ENCODE peak calls at places on chromosomes 11 and 22, in eight cellular contexts. One of them, this sample, is unnamed.

GRCh38 chr22:50705851-50706351 is 32.1 kb upstream of the ACR start:
- DNase-seq in NCI-H345: no peak
- DNase-seq in neural crest cell: no peak
- DNase-seq in SK-MEL-5: no peak
- DNase-seq in stimulated activated CD4-positive, alpha-beta T cell treated with anti-CD3 and anti-CD28 coated beads, Interleukin-1b, Interleukin-23, amount 100 ng/mL, for 1 hour: no peak
- DNase-seq in mesenteric fat pad: no peak
- DNase-seq in MM.1S: no peak
- DNase-seq in hypothalamus: no peak
- DNase-seq in this sample: no peak

GRCh38 chr11:17724020-17724908 is 4.9 kb downstream of the MYOD1 start:
- DNase-seq in NCI-H345: no peak
- DNase-seq in neural crest cell: no peak
- DNase-seq in SK-MEL-5: no peak
- DNase-seq in stimulated activated CD4-positive, alpha-beta T cell treated with anti-CD3 and anti-CD28 coated beads, Interleukin-1b, Interleukin-23, amount 100 ng/mL, for 1 hour: no peak
- DNase-seq in mesenteric fat pad: no peak
- DNase-seq in MM.1S: no peak
- DNase-seq in hypothalamus: no peak
- DNase-seq in this sample: no peak

GRCh38 chr11:57874981-57875380 is 113.4 kb downstream of the CTNND1 start:
- DNase-seq in NCI-H345: no peak
- DNase-seq in neural crest cell: no peak
- DNase-seq in SK-MEL-5: peak; percentile 99
- DNase-seq in stimulated activated CD4-positive, alpha-beta T cell treated with anti-CD3 and anti-CD28 coated beads, Interleukin-1b, Interleukin-23, amount 100 ng/mL, for 1 hour: no peak
- DNase-seq in mesenteric fat pad: no peak
- DNase-seq in MM.1S: no peak
- DNase-seq in hypothalamus: no peak
- DNase-seq in this sample: no peak

GRCh38 chr11:69545976-69546617 is 64.6 kb downstream of the LINC01488 start:
- DNase-seq in NCI-H345: no peak
- DNase-seq in neural crest cell: no peak
- DNase-seq in SK-MEL-5: no peak
- DNase-seq in stimulated activated CD4-positive, alpha-beta T cell treated with anti-CD3 and anti-CD28 coated beads, Interleukin-1b, Interleukin-23, amount 100 ng/mL, for 1 hour: no peak
- DNase-seq in mesenteric fat pad: peak; percentile 65
- DNase-seq in MM.1S: no peak
- DNase-seq in hypothalamus: no peak
- DNase-seq in this sample: no peak

GRCh38 chr11:108825381-108825780 is 160.5 kb downstream of the DDX10 start:
- DNase-seq in NCI-H345: no peak
- DNase-seq in neural crest cell: no peak
- DNase-seq in SK-MEL-5: no peak
- DNase-seq in stimulated activated CD4-positive, alpha-beta T cell treated with anti-CD3 and anti-CD28 coated beads, Interleukin-1b, Interleukin-23, amount 100 ng/mL, for 1 hour: no peak
- DNase-seq in mesenteric fat pad: no peak
- DNase-seq in MM.1S: no peak
- DNase-seq in hypothalamus: no peak
- DNase-seq in this sample: no peak

GRCh38 chr11:8031248-8032115 is 44.3 kb downstream of the EIF3F start:
- DNase-seq in NCI-H345: no peak
- DNase-seq in neural crest cell: no peak
- DNase-seq in SK-MEL-5: no peak
- DNase-seq in stimulated activated CD4-positive, alpha-beta T cell treated with anti-CD3 and anti-CD28 coated beads, Interleukin-1b, Interleukin-23, amount 100 ng/mL, for 1 hour: no peak
- DNase-seq in mesenteric fat pad: peak; percentile 57
- DNase-seq in MM.1S: no peak
- DNase-seq in hypothalamus: no peak
- DNase-seq in this sample: no peak

GRCh38 chr11:16605440-16605970 is 132.9 kb upstream of the C11orf58 start:
- DNase-seq in NCI-H345: peak; percentile 60
- DNase-seq in neural crest cell: peak; percentile 40
- DNase-seq in SK-MEL-5: peak; percentile 55
- DNase-seq in stimulated activated CD4-positive, alpha-beta T cell treated with anti-CD3 and anti-CD28 coated beads, Interleukin-1b, Interleukin-23, amount 100 ng/mL, for 1 hour: no peak
- DNase-seq in mesenteric fat pad: no peak
- DNase-seq in MM.1S: peak; percentile 16
- DNase-seq in hypothalamus: no peak
- DNase-seq in this sample: no peak

GRCh38 chr11:131910491-131911387 is 540.3 kb downstream of the NTM start:
- DNase-seq in NCI-H345: peak; percentile 65
- DNase-seq in neural crest cell: peak; percentile 33
- DNase-seq in SK-MEL-5: no peak
- DNase-seq in stimulated activated CD4-positive, alpha-beta T cell treated with anti-CD3 and anti-CD28 coated beads, Interleukin-1b, Interleukin-23, amount 100 ng/mL, for 1 hour: no peak
- DNase-seq in mesenteric fat pad: no peak
- DNase-seq in MM.1S: no peak
- DNase-seq in hypothalamus: no peak
- DNase-seq in this sample: no peak

GRCh38 chr11:61679301-61679700 is 890 bp upstream of the DAGLA start:
- DNase-seq in NCI-H345: no peak
- DNase-seq in neural crest cell: no peak
- DNase-seq in SK-MEL-5: no peak
- DNase-seq in stimulated activated CD4-positive, alpha-beta T cell treated with anti-CD3 and anti-CD28 coated beads, Interleukin-1b, Interleukin-23, amount 100 ng/mL, for 1 hour: no peak
- DNase-seq in mesenteric fat pad: no peak
- DNase-seq in MM.1S: no peak
- DNase-seq in hypothalamus: no peak
- DNase-seq in this sample: no peak

GRCh38 chr11:131771471-131771870 is 401.1 kb downstream of the NTM start:
- DNase-seq in NCI-H345: no peak
- DNase-seq in neural crest cell: no peak
- DNase-seq in SK-MEL-5: peak; percentile 24
- DNase-seq in stimulated activated CD4-positive, alpha-beta T cell treated with anti-CD3 and anti-CD28 coated beads, Interleukin-1b, Interleukin-23, amount 100 ng/mL, for 1 hour: no peak
- DNase-seq in mesenteric fat pad: no peak
- DNase-seq in MM.1S: no peak
- DNase-seq in hypothalamus: no peak
- DNase-seq in this sample: no peak

GRCh38 chr11:45100338-45100737 is 46.1 kb upstream of the PRDM11 start:
- DNase-seq in NCI-H345: no peak
- DNase-seq in neural crest cell: no peak
- DNase-seq in SK-MEL-5: peak; percentile 69
- DNase-seq in stimulated activated CD4-positive, alpha-beta T cell treated with anti-CD3 and anti-CD28 coated beads, Interleukin-1b, Interleukin-23, amount 100 ng/mL, for 1 hour: no peak
- DNase-seq in mesenteric fat pad: no peak
- DNase-seq in MM.1S: no peak
- DNase-seq in hypothalamus: no peak
- DNase-seq in this sample: no peak

GRCh38 chr11:96287796-96288439 is 55.1 kb downstream of the MAML2 start:
- DNase-seq in NCI-H345: no peak
- DNase-seq in neural crest cell: no peak
- DNase-seq in SK-MEL-5: no peak
- DNase-seq in stimulated activated CD4-positive, alpha-beta T cell treated with anti-CD3 and anti-CD28 coated beads, Interleukin-1b, Interleukin-23, amount 100 ng/mL, for 1 hour: no peak
- DNase-seq in mesenteric fat pad: no peak
- DNase-seq in MM.1S: no peak
- DNase-seq in hypothalamus: no peak
- DNase-seq in this sample: no peak